ENCODE peak calls at places on chromosome 18, in ten cellular contexts. N is osteoblast, U is lung, H is HCT116, O is hepatocyte, R is kidney, F is neuronal stem cell, G is GM12864, I is upper lobe of right lung, A is SJCRH30. D is an unnamed sample.

GRCh38 chr18:36629836-36630235 is 199.0 kb downstream of the TPGS2 start:
- DNase-seq in O (no peak), F (no peak), A (no peak), G (no peak), U (no peak), I (no peak), H (no peak), R (no peak), N (no peak), D (no peak)

GRCh38 chr18:76558881-76559667 is 64.0 kb upstream of the ZNF516 start:
- DNase-seq in F (no peak), G (no peak), O (peak), U (no peak), R (no peak), H (peak), A (no peak), N (no peak), I (peak), D (no peak)

GRCh38 chr18:26722582-26722931 is 142.9 kb downstream of the AQP4 start:
- DNase-seq in G (no peak), R (no peak), H (no peak), A (no peak), O (no peak), F (no peak), U (no peak), I (no peak), N (no peak), D (no peak)

GRCh38 chr18:44798433-44799048 is 117.9 kb downstream of the SETBP1 start:
- DNase-seq in F (no peak), I (no peak), U (no peak), G (no peak), O (peak), A (no peak), H (no peak), N (no peak), R (no peak), D (no peak)

GRCh38 chr18:12028040-12028628 is 46.8 kb downstream of the IMPA2 start:
- DNase-seq in R (no peak), F (no peak), U (no peak), G (no peak), O (no peak), A (no peak), N (no peak), I (no peak), H (no peak), D (peak)

GRCh38 chr18:63897072-63897471 is 9.6 kb downstream of the SERPINB2 start:
- DNase-seq in A (no peak), F (no peak), I (no peak), H (no peak), O (no peak), U (no peak), G (no peak), R (peak), N (no peak), D (no peak)

GRCh38 chr18:907171-907879 is 2.7 kb downstream of the ADCYAP1 start:
- DNase-seq in F (no peak), H (no peak), I (peak), O (peak), G (no peak), U (no peak), R (peak), N (peak), A (no peak), D (no peak)

GRCh38 chr18:53795061-53795460 is 429.4 kb downstream of the MBD2 start:
- DNase-seq in N (no peak), O (no peak), A (no peak), U (no peak), G (no peak), F (no peak), R (no peak), I (no peak), H (no peak), D (no peak)

GRCh38 chr18:46427216-46427995 is 229.6 kb downstream of the LOXHD1 start:
- DNase-seq in G (no peak), H (no peak), I (no peak), N (no peak), O (no peak), R (no peak), A (no peak), F (no peak), U (no peak), D (no peak)

GRCh38 chr18:69401475-69402218 is 959 bp downstream of the DOK6 start:
- DNase-seq in A (no peak), U (no peak), I (no peak), F (peak), O (peak), H (no peak), G (no peak), N (peak), R (peak), D (no peak)

GRCh38 chr18:46313521-46313920 is 209.3 kb downstream of the HAUS1 start:
- DNase-seq in I (no peak), G (no peak), A (no peak), F (no peak), O (no peak), R (no peak), H (no peak), N (no peak), U (no peak), D (no peak)

GRCh38 chr18:32349728-32350395 is 120.8 kb downstream of the GAREM1 start:
- DNase-seq in H (peak), U (peak), N (peak), O (peak), F (no peak), R (no peak), G (no peak), I (no peak), A (peak), D (peak)

GRCh38 chr18:8657050-8657820 is 48.0 kb downstream of the RAB12 start:
- DNase-seq in R (no peak), O (no peak), H (no peak), A (no peak), N (no peak), U (no peak), G (no peak), I (no peak), F (no peak), D (no peak)

GRCh38 chr18:74489631-74490030 is 6.5 kb upstream of the CNDP2 start:
- DNase-seq in A (peak), N (no peak), O (no peak), F (no peak), H (no peak), G (no peak), U (no peak), I (no peak), R (no peak), D (no peak)

GRCh38 chr18:68314403-68314802 is 400.5 kb downstream of the TMX3 start:
- DNase-seq in H (no peak), R (no peak), O (peak), A (no peak), F (no peak), I (no peak), N (no peak), G (no peak), U (no peak), D (no peak)

GRCh38 chr18:36527740-36528455 is 230.4 kb downstream of the FHOD3 start:
- DNase-seq in F (no peak), R (no peak), N (no peak), O (peak), I (no peak), U (no peak), H (no peak), G (no peak), A (no peak), D (no peak)

GRCh38 chr18:58004317-58004716 is 39.7 kb upstream of the NEDD4L start:
- DNase-seq in H (peak), F (no peak), G (no peak), I (no peak), N (no peak), O (no peak), R (no peak), U (no peak), A (no peak), D (no peak)

GRCh38 chr18:35728676-35729075 is 147.1 kb downstream of the GALNT1 start:
- DNase-seq in H (no peak), F (no peak), A (no peak), I (no peak), O (no peak), R (no peak), U (no peak), G (no peak), N (no peak), D (no peak)

GRCh38 chr18:49898421-49898820 is 85.1 kb upstream of the ACAA2 start:
- DNase-seq in N (peak), A (peak), G (peak), H (peak), U (peak), F (peak), I (no peak), O (peak), R (no peak), D (peak)

GRCh38 chr18:45738660-45739059 is 14.7 kb downstream of the SLC14A1 start:
- DNase-seq in R (no peak), F (no peak), U (no peak), N (peak), O (no peak), H (no peak), I (no peak), G (no peak), A (no peak), D (no peak)

GRCh38 chr18:4016391-4017049 is 438.6 kb downstream of the DLGAP1 start:
- DNase-seq in G (no peak), N (no peak), I (no peak), R (no peak), H (no peak), O (no peak), F (no peak), A (no peak), U (no peak), D (no peak)

GRCh38 chr18:13445241-13445897 is 226.8 kb downstream of the LDLRAD4 start:
- DNase-seq in O (no peak), A (no peak), G (no peak), I (no peak), R (no peak), N (no peak), F (no peak), U (no peak), H (no peak), D (no peak)

GRCh38 chr18:68937204-68937603 is 139.3 kb downstream of the CCDC102B start:
- DNase-seq in H (no peak), N (no peak), A (no peak), F (no peak), U (no peak), I (no peak), O (no peak), G (no peak), R (no peak), D (no peak)

GRCh38 chr18:47251289-47252120 is at the start of gene SKOR2:
- DNase-seq in I (no peak), O (no peak), R (no peak), A (no peak), F (no peak), U (no peak), H (no peak), G (no peak), N (peak), D (no peak)

GRCh38 chr18:77249583-77250500 is at the start of gene GALR1:
- DNase-seq in F (peak), R (no peak), H (no peak), U (no peak), G (no peak), N (no peak), A (no peak), O (no peak), I (no peak), D (no peak)

GRCh38 chr18:69978743-69979715 is 31.4 kb upstream of the CD226 start:
- DNase-seq in U (no peak), A (peak), G (peak), R (no peak), O (no peak), N (no peak), I (no peak), H (no peak), F (no peak), D (no peak)

GRCh38 chr18:57744211-57744694 is 58.9 kb downstream of the ATP8B1 start:
- DNase-seq in N (peak), H (no peak), F (no peak), G (no peak), U (no peak), I (no peak), R (no peak), O (no peak), A (no peak), D (no peak)

GRCh38 chr18:37019157-37019571 is 190.2 kb downstream of the KIAA1328 start:
- DNase-seq in G (no peak), H (no peak), N (no peak), F (no peak), R (no peak), O (peak), A (peak), I (peak), U (no peak), D (no peak)

GRCh38 chr18:51391731-51392130 is 194.2 kb upstream of the MEX3C start:
- DNase-seq in G (no peak), F (no peak), I (no peak), O (no peak), U (no peak), H (no peak), A (peak), N (no peak), R (no peak), D (no peak)

GRCh38 chr18:72555983-72556382 is 11.8 kb upstream of the CBLN2 start:
- DNase-seq in O (no peak), G (no peak), U (no peak), N (no peak), F (no peak), A (no peak), I (no peak), H (no peak), R (no peak), D (no peak)

GRCh38 chr18:3526421-3527354 is 76.7 kb downstream of the TGIF1 start:
- DNase-seq in A (peak), N (no peak), R (no peak), O (peak), U (no peak), F (peak), G (no peak), I (no peak), H (no peak), D (no peak)

GRCh38 chr18:23250893-23251656 is 115.8 kb downstream of the CABLES1 start:
- DNase-seq in U (peak), H (no peak), O (no peak), I (peak), N (peak), A (no peak), G (no peak), R (no peak), F (no peak), D (peak)
- H3K4me3 ChIP-seq in U (no peak), H (no peak), O (no peak), I (no peak), N (no peak), A (no peak), G (no peak), R (no peak), F (no peak), D (no peak)

DNA sequence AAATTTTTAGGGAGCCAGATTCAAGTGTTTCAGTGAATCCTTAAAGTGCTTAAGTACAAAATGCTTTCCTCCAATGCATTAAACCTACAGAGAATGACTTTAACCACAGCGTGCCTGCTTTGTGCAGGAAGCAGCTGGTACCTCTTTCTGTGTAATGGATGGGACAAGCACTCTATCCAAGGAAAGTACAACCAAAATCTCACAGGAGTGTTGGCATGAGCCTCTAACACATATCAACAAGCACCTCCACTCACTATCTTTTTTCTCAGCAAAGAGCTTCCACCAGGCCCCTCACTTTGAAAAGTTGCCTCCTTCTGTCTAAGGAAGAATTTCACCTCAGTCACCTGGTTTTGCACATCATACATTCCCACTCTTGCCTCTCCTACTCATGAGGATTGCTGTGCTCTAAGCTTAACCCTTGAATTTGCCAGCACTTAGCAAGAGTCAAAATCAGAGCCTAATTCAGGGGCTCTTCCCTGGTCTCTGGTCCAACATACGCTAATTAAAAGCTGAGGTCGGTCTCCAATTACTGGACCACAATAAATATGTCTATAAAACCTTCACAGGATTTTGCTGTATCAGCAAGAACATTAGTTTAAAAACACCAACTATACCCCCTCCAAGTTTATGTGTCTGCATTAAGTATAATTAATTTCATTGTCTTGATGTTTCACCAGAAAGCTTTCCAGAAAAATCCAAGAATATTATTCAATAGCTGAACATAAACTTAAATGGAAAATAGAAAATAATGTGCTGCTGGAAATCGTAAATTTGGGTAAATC is 68.9 kb downstream of the ZNF521 start:
- DNase-seq in A (no peak), R (no peak), N (no peak), I (no peak), U (no peak), G (no peak), H (no peak), O (no peak), F (no peak), D (no peak)
- H3K4me3 ChIP-seq in A (no peak), R (no peak), N (no peak), I (no peak), U (no peak), G (no peak), H (no peak), O (no peak), F (no peak), D (no peak)

GRCh38 chr18:80182855-80183254 is 64.5 kb downstream of the PARD6G start:
- DNase-seq in G (no peak), O (no peak), R (peak), F (no peak), I (peak), H (no peak), U (no peak), A (no peak), N (peak), D (no peak)

GRCh38 chr18:80180778-80181564 is 66.3 kb downstream of the PARD6G start:
- DNase-seq in O (no peak), H (no peak), U (no peak), R (peak), A (no peak), F (no peak), G (no peak), N (peak), I (peak), D (no peak)

GRCh38 chr18:80178935-80179818 is 68.1 kb downstream of the PARD6G start:
- DNase-seq in N (no peak), U (no peak), H (no peak), I (peak), R (peak), O (no peak), G (no peak), A (no peak), F (no peak), D (no peak)

GRCh38 chr18:80181642-80182461 is 65.5 kb downstream of the PARD6G start:
- DNase-seq in U (no peak), H (no peak), F (no peak), R (peak), O (no peak), G (no peak), A (no peak), N (peak), I (peak), D (no peak)

DNA sequence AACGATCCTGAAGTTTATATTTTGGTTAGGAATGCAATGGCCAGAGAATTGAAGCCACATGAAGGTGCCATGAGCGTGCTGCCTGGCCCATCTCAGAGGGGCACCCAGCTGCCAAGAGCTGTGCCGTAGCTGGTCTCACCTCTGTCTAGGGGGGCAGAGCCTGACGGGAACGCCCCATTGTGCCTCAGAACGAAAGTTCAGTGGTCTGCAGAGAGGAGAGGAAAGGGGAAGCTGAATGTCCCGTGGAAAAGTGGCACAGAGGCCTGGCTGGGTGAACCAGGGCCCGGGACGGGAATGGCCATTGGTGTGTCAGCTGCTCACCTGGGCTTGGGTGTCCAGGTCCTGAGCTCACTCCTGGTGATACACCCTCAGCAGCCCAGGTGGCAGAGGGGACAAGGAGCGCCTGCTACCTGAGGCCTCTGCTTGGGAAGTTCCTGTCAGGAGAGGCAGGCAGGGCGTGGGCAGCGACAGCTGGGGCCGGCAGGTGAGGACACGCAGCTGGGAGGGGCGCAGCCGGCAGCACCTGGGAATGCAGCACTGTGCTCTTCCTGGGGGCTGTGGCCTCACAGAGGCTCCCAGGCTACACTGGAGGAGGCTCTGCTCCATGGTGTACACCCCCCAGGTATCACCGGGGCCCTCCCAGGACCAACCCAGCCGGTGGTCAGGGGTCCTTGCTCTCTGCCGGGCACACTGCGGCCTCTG is 67.3 kb downstream of the PARD6G start:
- DNase-seq in R (peak), U (no peak), N (no peak), F (no peak), H (no peak), G (no peak), A (no peak), O (no peak), I (no peak), D (no peak)
- H3K4me3 ChIP-seq in R (no peak), U (no peak), N (no peak), F (no peak), H (no peak), G (no peak), A (no peak), O (no peak), I (no peak), D (no peak)

GRCh38 chr18:9720327-9720726 is 12.2 kb downstream of the RAB31 start:
- DNase-seq in F (no peak), R (no peak), G (no peak), H (no peak), O (no peak), N (no peak), I (no peak), A (no peak), U (no peak), D (no peak)
- H3K4me3 ChIP-seq in F (no peak), R (no peak), G (no peak), H (peak), O (no peak), N (no peak), I (no peak), A (no peak), U (no peak), D (no peak)

GRCh38 chr18:60411715-60412114 is 39.1 kb upstream of the MC4R start:
- DNase-seq in I (no peak), F (no peak), G (no peak), R (no peak), N (no peak), A (no peak), H (peak), U (no peak), O (peak), D (no peak)
- H3K4me3 ChIP-seq in I (no peak), F (no peak), G (no peak), R (no peak), N (no peak), A (no peak), H (no peak), U (no peak), O (no peak), D (no peak)

GRCh38 chr18:6210349-6211173 is 204.2 kb downstream of the L3MBTL4 start:
- DNase-seq in A (no peak), I (no peak), R (no peak), H (no peak), G (no peak), N (no peak), F (no peak), U (no peak), O (peak), D (no peak)
- H3K4me3 ChIP-seq in A (no peak), I (no peak), R (no peak), H (no peak), G (no peak), N (no peak), F (no peak), U (no peak), O (no peak), D (no peak)

DNA sequence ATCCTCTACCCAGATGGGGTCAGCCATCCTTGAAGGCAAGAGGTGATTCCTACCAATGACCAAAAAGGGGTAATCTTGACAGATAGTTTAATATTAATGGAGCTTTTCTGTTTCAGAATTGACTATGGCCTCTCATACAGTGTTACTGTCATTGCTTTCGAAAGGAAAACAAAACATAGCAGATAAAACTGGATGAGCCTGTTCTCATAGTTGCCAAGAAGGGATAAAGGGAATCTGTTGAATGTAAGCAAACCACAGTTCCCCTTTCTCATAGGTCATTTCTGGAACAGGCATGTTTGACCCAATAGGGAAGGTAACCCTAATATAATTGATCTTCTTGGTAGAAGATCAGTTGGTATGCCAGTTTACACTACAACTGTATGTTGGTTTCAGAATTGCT is 1.6 kb downstream of the RAB27B start:
- DNase-seq in U (no peak), I (no peak), H (no peak), F (no peak), G (no peak), N (no peak), A (no peak), R (no peak), O (no peak), D (no peak)
- H3K4me3 ChIP-seq in U (no peak), I (peak), H (no peak), F (no peak), G (no peak), N (peak), A (no peak), R (no peak), O (no peak), D (no peak)

GRCh38 chr18:33918571-33918970 is 306.1 kb downstream of the NOL4 start:
- DNase-seq in G (no peak), H (no peak), U (no peak), N (no peak), O (no peak), F (no peak), R (no peak), I (no peak), A (no peak), D (no peak)
- H3K4me3 ChIP-seq in G (no peak), H (no peak), U (no peak), N (no peak), O (no peak), F (no peak), R (no peak), I (no peak), A (no peak), D (no peak)